ENCODE peak calls at places on chromosomes 13 and 19, in six cellular contexts. One of them, this sample, is unnamed.

GRCh38 chr19:46915386-46915785 is 54.6 kb downstream of the ARHGAP35 start:
- DNase-seq in fibroblast of mammary gland: peak; percentile 35
- DNase-seq in cardiac muscle cell: no peak
- DNase-seq in WTC11: no peak
- DNase-seq in progenitor cell of endocrine pancreas: no peak
- DNase-seq in psoas muscle: no peak
- DNase-seq in this sample: no peak

GRCh38 chr13:29993716-29994488 is 143.5 kb upstream of the UBL3 start:
- DNase-seq in fibroblast of mammary gland: peak; percentile 93
- DNase-seq in cardiac muscle cell: peak; percentile 7
- DNase-seq in WTC11: no peak
- DNase-seq in progenitor cell of endocrine pancreas: no peak
- DNase-seq in psoas muscle: no peak
- DNase-seq in this sample: peak; percentile 39

GRCh38 chr19:51375504-51376221 is 3.2 kb upstream of the NKG7 start:
- DNase-seq in fibroblast of mammary gland: no peak
- DNase-seq in cardiac muscle cell: no peak
- DNase-seq in WTC11: no peak
- DNase-seq in progenitor cell of endocrine pancreas: no peak
- DNase-seq in psoas muscle: no peak
- DNase-seq in this sample: no peak

GRCh38 chr19:37691881-37692504 is 27.6 kb downstream of the ZNF607 start:
- DNase-seq in fibroblast of mammary gland: peak; percentile 94
- DNase-seq in cardiac muscle cell: peak; percentile 93
- DNase-seq in WTC11: peak; percentile 72
- DNase-seq in progenitor cell of endocrine pancreas: peak; percentile 74
- DNase-seq in psoas muscle: peak; percentile 86
- DNase-seq in this sample: peak; percentile 33

GRCh38 chr13:108495686-108496363 is 133.6 kb upstream of the MYO16 start:
- DNase-seq in fibroblast of mammary gland: no peak
- DNase-seq in cardiac muscle cell: peak; percentile 28
- DNase-seq in WTC11: peak; percentile 49
- DNase-seq in progenitor cell of endocrine pancreas: peak; percentile 25
- DNase-seq in psoas muscle: no peak
- DNase-seq in this sample: no peak

GRCh38 chr13:30880756-30881155 is 25.3 kb upstream of the MEDAG start:
- DNase-seq in fibroblast of mammary gland: peak; percentile 98
- DNase-seq in cardiac muscle cell: no peak
- DNase-seq in WTC11: no peak
- DNase-seq in progenitor cell of endocrine pancreas: no peak
- DNase-seq in psoas muscle: no peak
- DNase-seq in this sample: peak; percentile 79

GRCh38 chr19:7910321-7911161 is 4.1 kb upstream of the TGFBR3L start:
- DNase-seq in fibroblast of mammary gland: no peak
- DNase-seq in cardiac muscle cell: no peak
- DNase-seq in WTC11: no peak
- DNase-seq in progenitor cell of endocrine pancreas: no peak
- DNase-seq in psoas muscle: peak; percentile 53
- DNase-seq in this sample: no peak

GRCh38 chr13:61414686-61415664 is 674 bp downstream of the PCDH20 start:
- DNase-seq in fibroblast of mammary gland: no peak
- DNase-seq in cardiac muscle cell: peak; percentile 90
- DNase-seq in WTC11: peak; percentile 81
- DNase-seq in progenitor cell of endocrine pancreas: peak; percentile 62
- DNase-seq in psoas muscle: peak; percentile 40
- DNase-seq in this sample: no peak

GRCh38 chr19:15432018-15432494 is 13.3 kb upstream of the AKAP8L start:
- DNase-seq in fibroblast of mammary gland: no peak
- DNase-seq in cardiac muscle cell: peak; percentile 20
- DNase-seq in WTC11: no peak
- DNase-seq in progenitor cell of endocrine pancreas: no peak
- DNase-seq in psoas muscle: no peak
- DNase-seq in this sample: no peak

GRCh38 chr13:50787316-50788195 is 55.9 kb downstream of the DLEU7 start:
- DNase-seq in fibroblast of mammary gland: no peak
- DNase-seq in cardiac muscle cell: no peak
- DNase-seq in WTC11: no peak
- DNase-seq in progenitor cell of endocrine pancreas: no peak
- DNase-seq in psoas muscle: no peak
- DNase-seq in this sample: no peak

GRCh38 chr13:27797228-27797624 is 4.9 kb downstream of the GSX1 start:
- DNase-seq in fibroblast of mammary gland: peak; percentile 19
- DNase-seq in cardiac muscle cell: peak; percentile 47
- DNase-seq in WTC11: peak; percentile 78
- DNase-seq in progenitor cell of endocrine pancreas: peak; percentile 43
- DNase-seq in psoas muscle: no peak
- DNase-seq in this sample: no peak

GRCh38 chr19:45424191-45425058 is 708 bp upstream of the ERCC1 start:
- DNase-seq in fibroblast of mammary gland: peak; percentile 97
- DNase-seq in cardiac muscle cell: no peak
- DNase-seq in WTC11: peak; percentile 60
- DNase-seq in progenitor cell of endocrine pancreas: no peak
- DNase-seq in psoas muscle: peak; percentile 86
- DNase-seq in this sample: peak; percentile 84

GRCh38 chr13:38670627-38671026 is 16.2 kb upstream of the FREM2 start:
- DNase-seq in fibroblast of mammary gland: peak; percentile 29
- DNase-seq in cardiac muscle cell: no peak
- DNase-seq in WTC11: no peak
- DNase-seq in progenitor cell of endocrine pancreas: no peak
- DNase-seq in psoas muscle: no peak
- DNase-seq in this sample: no peak

GRCh38 chr13:20263393-20264044 is 31.4 kb upstream of the GJB6 start:
- DNase-seq in fibroblast of mammary gland: no peak
- DNase-seq in cardiac muscle cell: no peak
- DNase-seq in WTC11: no peak
- DNase-seq in progenitor cell of endocrine pancreas: no peak
- DNase-seq in psoas muscle: no peak
- DNase-seq in this sample: no peak

GRCh38 chr13:37148501-37148900 is 43.0 kb upstream of the CSNK1A1L start:
- DNase-seq in fibroblast of mammary gland: peak; percentile 34
- DNase-seq in cardiac muscle cell: no peak
- DNase-seq in WTC11: no peak
- DNase-seq in progenitor cell of endocrine pancreas: no peak
- DNase-seq in psoas muscle: no peak
- DNase-seq in this sample: no peak

GRCh38 chr13:99215466-99215865 is 14.8 kb downstream of the UBAC2 start:
- DNase-seq in fibroblast of mammary gland: no peak
- DNase-seq in cardiac muscle cell: no peak
- DNase-seq in WTC11: no peak
- DNase-seq in progenitor cell of endocrine pancreas: no peak
- DNase-seq in psoas muscle: no peak
- DNase-seq in this sample: no peak

GRCh38 chr19:40691421-40692211 is 1.2 kb upstream of the NUMBL start:
- DNase-seq in fibroblast of mammary gland: peak; percentile 36
- DNase-seq in cardiac muscle cell: no peak
- DNase-seq in WTC11: no peak
- DNase-seq in progenitor cell of endocrine pancreas: no peak
- DNase-seq in psoas muscle: peak; percentile 62
- DNase-seq in this sample: no peak

GRCh38 chr19:29084266-29084665 is 128.7 kb downstream of the UQCRFS1 start:
- DNase-seq in fibroblast of mammary gland: peak; percentile 31
- DNase-seq in cardiac muscle cell: peak; percentile 5
- DNase-seq in WTC11: peak; percentile 63
- DNase-seq in progenitor cell of endocrine pancreas: peak; percentile 19
- DNase-seq in psoas muscle: no peak
- DNase-seq in this sample: no peak

GRCh38 chr13:28488376-28489005 is 6.4 kb downstream of the FLT1 start:
- DNase-seq in fibroblast of mammary gland: peak; percentile 71
- DNase-seq in cardiac muscle cell: no peak
- DNase-seq in WTC11: no peak
- DNase-seq in progenitor cell of endocrine pancreas: no peak
- DNase-seq in psoas muscle: no peak
- DNase-seq in this sample: no peak

GRCh38 chr13:27967203-27967735 is 1.8 kb downstream of the CDX2 start:
- DNase-seq in fibroblast of mammary gland: no peak
- DNase-seq in cardiac muscle cell: no peak
- DNase-seq in WTC11: no peak
- DNase-seq in progenitor cell of endocrine pancreas: no peak
- DNase-seq in psoas muscle: no peak
- DNase-seq in this sample: no peak

GRCh38 chr13:112132142-112132541 is 65.2 kb downstream of the SOX1 start:
- DNase-seq in fibroblast of mammary gland: no peak
- DNase-seq in cardiac muscle cell: no peak
- DNase-seq in WTC11: no peak
- DNase-seq in progenitor cell of endocrine pancreas: no peak
- DNase-seq in psoas muscle: no peak
- DNase-seq in this sample: no peak

GRCh38 chr19:23002690-23003422 is at the start of gene ZNF728:
- DNase-seq in fibroblast of mammary gland: peak; percentile 16
- DNase-seq in cardiac muscle cell: no peak
- DNase-seq in WTC11: no peak
- DNase-seq in progenitor cell of endocrine pancreas: no peak
- DNase-seq in psoas muscle: peak; percentile 85
- DNase-seq in this sample: no peak

GRCh38 chr19:49056101-49056901 is 1.2 kb downstream of the CGB7 start:
- DNase-seq in fibroblast of mammary gland: peak; percentile 21
- DNase-seq in cardiac muscle cell: peak; percentile 69
- DNase-seq in WTC11: peak; percentile 76
- DNase-seq in progenitor cell of endocrine pancreas: peak; percentile 51
- DNase-seq in psoas muscle: peak; percentile 77
- DNase-seq in this sample: no peak

GRCh38 chr19:24054044-24054935 is 32.7 kb upstream of the ZNF254 start:
- DNase-seq in fibroblast of mammary gland: peak; percentile 96
- DNase-seq in cardiac muscle cell: no peak
- DNase-seq in WTC11: no peak
- DNase-seq in progenitor cell of endocrine pancreas: no peak
- DNase-seq in psoas muscle: no peak
- DNase-seq in this sample: peak; percentile 72

GRCh38 chr13:57624565-57625435 is 6.7 kb upstream of the PCDH17 start:
- DNase-seq in fibroblast of mammary gland: peak; percentile 62
- DNase-seq in cardiac muscle cell: peak; percentile 87
- DNase-seq in WTC11: peak; percentile 49
- DNase-seq in progenitor cell of endocrine pancreas: peak; percentile 37
- DNase-seq in psoas muscle: no peak
- DNase-seq in this sample: no peak

GRCh38 chr19:30449673-30450072 is 77.5 kb downstream of the ZNF536 start:
- DNase-seq in fibroblast of mammary gland: no peak
- DNase-seq in cardiac muscle cell: no peak
- DNase-seq in WTC11: no peak
- DNase-seq in progenitor cell of endocrine pancreas: no peak
- DNase-seq in psoas muscle: no peak
- DNase-seq in this sample: no peak

GRCh38 chr13:91459485-91459884 is 61.1 kb downstream of the GPC5 start:
- DNase-seq in fibroblast of mammary gland: no peak
- DNase-seq in cardiac muscle cell: no peak
- DNase-seq in WTC11: no peak
- DNase-seq in progenitor cell of endocrine pancreas: no peak
- DNase-seq in psoas muscle: no peak
- DNase-seq in this sample: no peak

GRCh38 chr13:66657165-66657895 is 572.8 kb downstream of the PCDH9 start:
- DNase-seq in fibroblast of mammary gland: peak; percentile 99
- DNase-seq in cardiac muscle cell: no peak
- DNase-seq in WTC11: no peak
- DNase-seq in progenitor cell of endocrine pancreas: no peak
- DNase-seq in psoas muscle: peak; percentile 64
- DNase-seq in this sample: peak; percentile 94

GRCh38 chr19:33248954-33249613 is 23.4 kb upstream of the SLC7A10 start:
- DNase-seq in fibroblast of mammary gland: no peak
- DNase-seq in cardiac muscle cell: no peak
- DNase-seq in WTC11: no peak
- DNase-seq in progenitor cell of endocrine pancreas: no peak
- DNase-seq in psoas muscle: peak; percentile 60
- DNase-seq in this sample: no peak
- TF ChIP-seq CTCF in fibroblast of mammary gland: no peak
- TF ChIP-seq CTCF in cardiac muscle cell: no peak
- TF ChIP-seq CTCF in WTC11: no peak
- TF ChIP-seq CTCF in progenitor cell of endocrine pancreas: no peak
- TF ChIP-seq CTCF in psoas muscle: no peak
- TF ChIP-seq CTCF in this sample: peak; percentile 12

GRCh38 chr19:35851213-35852028 is 883 bp downstream of the NPHS1 start:
- DNase-seq in fibroblast of mammary gland: no peak
- DNase-seq in cardiac muscle cell: peak; percentile 56
- DNase-seq in WTC11: peak; percentile 84
- DNase-seq in progenitor cell of endocrine pancreas: no peak
- DNase-seq in psoas muscle: no peak
- DNase-seq in this sample: no peak
- TF ChIP-seq CTCF in fibroblast of mammary gland: no peak
- TF ChIP-seq CTCF in cardiac muscle cell: peak; percentile 2
- TF ChIP-seq CTCF in WTC11: peak; percentile 46
- TF ChIP-seq CTCF in progenitor cell of endocrine pancreas: peak; percentile 62
- TF ChIP-seq CTCF in psoas muscle: no peak
- TF ChIP-seq CTCF in this sample: no peak

DNA sequence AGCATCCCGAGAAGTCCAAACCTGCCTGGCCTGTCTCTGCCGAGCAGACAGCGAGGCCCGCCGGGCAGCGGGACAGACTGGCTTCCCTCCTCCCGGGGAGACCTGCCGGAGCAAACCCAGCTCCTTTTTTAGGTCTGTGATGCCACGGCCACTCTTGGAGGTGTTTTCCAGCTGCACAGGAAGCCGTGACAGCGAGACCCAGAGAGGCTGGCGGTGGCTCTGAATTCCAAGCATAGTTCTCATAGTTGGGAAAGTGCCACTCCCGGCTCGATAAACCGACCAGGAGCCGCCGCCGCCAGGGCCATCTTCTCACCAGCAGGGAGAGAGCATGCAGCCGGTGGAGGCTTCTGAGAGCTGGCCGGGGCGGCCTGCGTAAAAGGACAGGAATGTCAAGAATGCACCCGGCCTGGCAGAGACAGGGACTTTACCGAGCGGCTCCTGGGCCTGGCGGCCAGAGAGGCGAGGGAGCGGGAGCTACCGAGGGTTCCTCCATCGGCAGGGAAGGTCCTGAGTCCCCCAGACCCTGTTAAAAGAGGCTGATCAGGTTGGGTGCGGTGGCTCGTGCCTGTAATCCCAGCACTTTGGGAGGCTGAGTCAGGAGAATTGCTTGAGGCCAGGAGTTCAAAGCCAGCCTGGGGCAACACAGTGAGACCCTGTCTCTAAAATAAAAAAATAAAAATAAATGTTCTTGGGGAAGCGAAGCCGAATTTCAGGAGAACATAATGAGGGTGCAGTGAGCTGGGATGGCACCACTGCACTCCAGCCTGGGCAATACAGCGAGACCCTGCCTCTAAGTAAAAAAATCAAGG is 64.9 kb downstream of the GADD45B start:
- DNase-seq in fibroblast of mammary gland: peak; percentile 91
- DNase-seq in cardiac muscle cell: peak; percentile 97
- DNase-seq in WTC11: peak; percentile 97
- DNase-seq in progenitor cell of endocrine pancreas: peak; percentile 81
- DNase-seq in psoas muscle: peak; percentile 95
- DNase-seq in this sample: peak; percentile 91
- TF ChIP-seq CTCF in fibroblast of mammary gland: no peak
- TF ChIP-seq CTCF in cardiac muscle cell: peak; percentile 32
- TF ChIP-seq CTCF in WTC11: no peak
- TF ChIP-seq CTCF in progenitor cell of endocrine pancreas: peak; percentile 40
- TF ChIP-seq CTCF in psoas muscle: peak; percentile 30
- TF ChIP-seq CTCF in this sample: peak; percentile 52

GRCh38 chr19:9667898-9668297 is 7.0 kb downstream of the ZNF562 start:
- DNase-seq in fibroblast of mammary gland: no peak
- DNase-seq in cardiac muscle cell: no peak
- DNase-seq in WTC11: no peak
- DNase-seq in progenitor cell of endocrine pancreas: no peak
- DNase-seq in psoas muscle: no peak
- DNase-seq in this sample: no peak
- TF ChIP-seq CTCF in fibroblast of mammary gland: no peak
- TF ChIP-seq CTCF in cardiac muscle cell: no peak
- TF ChIP-seq CTCF in WTC11: no peak
- TF ChIP-seq CTCF in progenitor cell of endocrine pancreas: no peak
- TF ChIP-seq CTCF in psoas muscle: no peak
- TF ChIP-seq CTCF in this sample: no peak

GRCh38 chr19:43674630-43674982 is 4.6 kb upstream of the PLAUR start:
- DNase-seq in fibroblast of mammary gland: peak; percentile 61
- DNase-seq in cardiac muscle cell: no peak
- DNase-seq in WTC11: no peak
- DNase-seq in progenitor cell of endocrine pancreas: no peak
- DNase-seq in psoas muscle: no peak
- DNase-seq in this sample: no peak
- TF ChIP-seq CTCF in fibroblast of mammary gland: no peak
- TF ChIP-seq CTCF in cardiac muscle cell: no peak
- TF ChIP-seq CTCF in WTC11: no peak
- TF ChIP-seq CTCF in progenitor cell of endocrine pancreas: no peak
- TF ChIP-seq CTCF in psoas muscle: no peak
- TF ChIP-seq CTCF in this sample: no peak

GRCh38 chr13:54758795-54759194 is 1730.2 kb downstream of the OLFM4 start:
- DNase-seq in fibroblast of mammary gland: no peak
- DNase-seq in cardiac muscle cell: no peak
- DNase-seq in WTC11: no peak
- DNase-seq in progenitor cell of endocrine pancreas: no peak
- DNase-seq in psoas muscle: no peak
- DNase-seq in this sample: no peak
- TF ChIP-seq CTCF in fibroblast of mammary gland: no peak
- TF ChIP-seq CTCF in cardiac muscle cell: no peak
- TF ChIP-seq CTCF in WTC11: no peak
- TF ChIP-seq CTCF in progenitor cell of endocrine pancreas: no peak
- TF ChIP-seq CTCF in psoas muscle: no peak
- TF ChIP-seq CTCF in this sample: no peak